ENCODE peak calls at places on chromosome 18, in nine cellular contexts. E is BJ, B is right atrium auricular region, R is adrenal gland, N is brain microvascular endothelial cell, S is GM12864, H is AG10803, W is fibroblast of mammary gland, F is Peyer's patch. D is an unnamed sample.

GRCh38 chr18:8715599-8715998 is 10.2 kb downstream of the MTCL1 start:
- DNase-seq in E (no peak), B (no peak), R (no peak), N (no peak), S (no peak), H (no peak), W (no peak), F (no peak), D (no peak)

GRCh38 chr18:10822457-10822856 is 296.6 kb downstream of the NAPG start:
- DNase-seq in E (no peak), B (no peak), R (no peak), N (no peak), S (no peak), H (no peak), W (no peak), F (no peak), D (no peak)

GRCh38 chr18:45551417-45551816 is 63.9 kb upstream of the SLC14A2 start:
- DNase-seq in E (no peak), B (no peak), R (no peak), N (no peak), S (no peak), H (no peak), W (no peak), F (no peak), D (no peak)

GRCh38 chr18:27723168-27723567 is 453.8 kb downstream of the CDH2 start:
- DNase-seq in E (peak), B (no peak), R (no peak), N (no peak), S (no peak), H (no peak), W (no peak), F (no peak), D (peak)

GRCh38 chr18:68714356-68714706 is 577 bp downstream of the TMX3 start:
- DNase-seq in E (no peak), B (no peak), R (no peak), N (no peak), S (no peak), H (no peak), W (no peak), F (peak), D (no peak)

GRCh38 chr18:9740076-9740475 is 32.0 kb downstream of the RAB31 start:
- DNase-seq in E (no peak), B (no peak), R (no peak), N (no peak), S (no peak), H (no peak), W (no peak), F (no peak), D (no peak)

GRCh38 chr18:78548261-78549058 is 431.2 kb upstream of the SALL3 start:
- DNase-seq in E (no peak), B (no peak), R (no peak), N (no peak), S (no peak), H (no peak), W (no peak), F (no peak), D (no peak)

GRCh38 chr18:25099838-25100393 is 252.1 kb downstream of the ZNF521 start:
- DNase-seq in E (no peak), B (no peak), R (no peak), N (peak), S (no peak), H (peak), W (peak), F (no peak), D (peak)

GRCh38 chr18:77067315-77068061 is 65.1 kb downstream of the MBP start:
- DNase-seq in E (peak), B (peak), R (no peak), N (peak), S (no peak), H (peak), W (peak), F (peak), D (peak)

GRCh38 chr18:48292229-48292628 is 117.0 kb downstream of the ZBTB7C start:
- DNase-seq in E (no peak), B (no peak), R (peak), N (no peak), S (no peak), H (no peak), W (no peak), F (no peak), D (no peak)

GRCh38 chr18:50816767-50817166 is 3.0 kb downstream of the MRO start:
- DNase-seq in E (no peak), B (no peak), R (no peak), N (no peak), S (peak), H (no peak), W (no peak), F (peak), D (no peak)

GRCh38 chr18:54117853-54118773 is 106.4 kb downstream of the MBD2 start:
- DNase-seq in E (no peak), B (no peak), R (no peak), N (no peak), S (no peak), H (peak), W (no peak), F (no peak), D (no peak)

GRCh38 chr18:63951302-63951705 is 2.2 kb downstream of the HMSD start:
- DNase-seq in E (no peak), B (no peak), R (no peak), N (peak), S (no peak), H (peak), W (peak), F (no peak), D (peak)
- TF ChIP-seq CTCF in E (peak), B (no peak), R (no peak), N (peak), S (peak), H (peak), W (peak), F (no peak), D (peak)

GRCh38 chr18:79988079-79988924 is at the start of gene TXNL4A:
- DNase-seq in E (no peak), B (peak), R (peak), N (peak), S (peak), H (peak), W (peak), F (peak), D (peak)
- TF ChIP-seq CTCF in E (peak), B (no peak), R (no peak), N (peak), S (peak), H (peak), W (no peak), F (peak), D (peak)

GRCh38 chr18:71426441-71426840 is 1117.7 kb downstream of the CBLN2 start:
- DNase-seq in E (no peak), B (no peak), R (no peak), N (no peak), S (no peak), H (no peak), W (no peak), F (no peak), D (no peak)
- TF ChIP-seq CTCF in E (no peak), B (no peak), R (no peak), N (no peak), S (no peak), H (no peak), W (no peak), F (no peak), D (peak)

DNA sequence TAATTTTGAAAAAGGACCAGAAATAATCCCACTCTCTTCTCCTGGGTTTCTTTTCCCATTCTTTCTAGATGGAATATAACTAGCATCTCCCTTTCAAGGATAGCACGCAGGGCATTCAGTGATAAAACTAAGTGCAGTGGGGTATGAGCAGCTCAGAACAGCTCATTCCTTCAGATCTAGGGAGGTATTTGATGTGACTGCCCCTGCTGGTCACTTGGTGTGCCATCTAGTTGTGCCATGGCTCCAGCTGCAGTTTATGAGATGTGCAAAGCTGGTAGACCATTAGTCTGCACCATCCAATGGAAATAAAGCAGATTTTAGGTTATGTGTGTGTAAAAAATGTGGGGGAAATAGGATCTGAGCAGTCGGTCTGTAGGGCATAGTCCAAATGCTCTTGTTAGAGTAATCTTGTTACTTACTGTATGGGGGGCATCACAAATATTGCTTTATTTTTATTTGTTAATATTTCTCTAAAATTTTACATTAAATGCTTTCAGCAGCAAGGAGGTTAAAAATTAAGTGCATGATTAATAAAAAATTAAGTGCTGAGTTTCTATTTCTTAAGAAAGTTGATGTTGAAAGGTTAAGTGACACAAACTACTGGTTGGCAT is 38.9 kb downstream of the CTAGE1 start:
- DNase-seq in E (no peak), B (no peak), R (peak), N (peak), S (no peak), H (peak), W (peak), F (no peak), D (peak)
- TF ChIP-seq CTCF in E (peak), B (no peak), R (peak), N (peak), S (peak), H (peak), W (peak), F (peak), D (peak)